ENCODE peak calls at places on chromosomes 13 and 19, in ten cellular contexts. L, I, H, D, Y, Q, B, P, S and M are unnamed samples.

GRCh38 chr19:51292971-51293370 is 18.5 kb upstream of the IGLON5 start:
- DNase-seq in L (no peak), I (no peak), H (no peak), D (no peak), Y (no peak), Q (no peak), B (no peak), P (no peak), S (no peak), M (no peak)

GRCh38 chr19:32252333-32252669 is 93.1 kb upstream of the ZNF507 start:
- DNase-seq in L (no peak), I (no peak), H (no peak), D (no peak), Y (no peak), Q (no peak), B (no peak), P (no peak), S (no peak), M (no peak)

GRCh38 chr13:114115191-114115671 is 17.2 kb downstream of the RASA3 start:
- DNase-seq in L (no peak), I (no peak), H (no peak), D (no peak), Y (no peak), Q (no peak), B (peak), P (peak), S (peak), M (peak)

GRCh38 chr19:18204394-18205179 is 745 bp upstream of the RAB3A start:
- DNase-seq in L (no peak), I (peak), H (no peak), D (peak), Y (peak), Q (peak), B (no peak), P (no peak), S (no peak), M (peak)

GRCh38 chr19:35760711-35761349 is 2.9 kb downstream of the PROSER3 start:
- DNase-seq in L (no peak), I (no peak), H (no peak), D (no peak), Y (no peak), Q (no peak), B (no peak), P (no peak), S (peak), M (no peak)

GRCh38 chr19:42512743-42513304 is 15.5 kb downstream of the CEACAM1 start:
- DNase-seq in L (no peak), I (no peak), H (peak), D (no peak), Y (no peak), Q (no peak), B (no peak), P (no peak), S (no peak), M (no peak)

GRCh38 chr13:34320084-34320483 is 502.1 kb downstream of the RFC3 start:
- DNase-seq in L (no peak), I (no peak), H (no peak), D (no peak), Y (no peak), Q (no peak), B (no peak), P (no peak), S (no peak), M (no peak)

GRCh38 chr19:34985249-34986022 is 14.7 kb upstream of the GRAMD1A start:
- DNase-seq in L (no peak), I (no peak), H (no peak), D (no peak), Y (no peak), Q (no peak), B (peak), P (peak), S (peak), M (no peak)

GRCh38 chr19:11288349-11288748 is 7.6 kb upstream of the TSPAN16 start:
- DNase-seq in L (no peak), I (no peak), H (no peak), D (no peak), Y (no peak), Q (no peak), B (no peak), P (peak), S (peak), M (no peak)

GRCh38 chr19:5078666-5079409 is 109.9 kb downstream of the KDM4B start:
- DNase-seq in L (no peak), I (no peak), H (no peak), D (peak), Y (no peak), Q (no peak), B (no peak), P (no peak), S (no peak), M (no peak)

GRCh38 chr13:48155850-48156249 is 60.9 kb upstream of the MED4 start:
- DNase-seq in L (no peak), I (no peak), H (no peak), D (no peak), Y (no peak), Q (peak), B (peak), P (peak), S (peak), M (no peak)

GRCh38 chr19:4369109-4369887 is 25.9 kb downstream of the MPND start:
- DNase-seq in L (no peak), I (no peak), H (no peak), D (no peak), Y (no peak), Q (no peak), B (no peak), P (no peak), S (peak), M (no peak)

GRCh38 chr19:35901854-35902661 is at the start of gene HCST:
- DNase-seq in L (no peak), I (no peak), H (no peak), D (no peak), Y (no peak), Q (no peak), B (peak), P (no peak), S (peak), M (peak)

GRCh38 chr13:73851104-73851503 is 283.1 kb downstream of the KLF12 start:
- DNase-seq in L (no peak), I (no peak), H (no peak), D (no peak), Y (no peak), Q (no peak), B (no peak), P (no peak), S (no peak), M (no peak)

GRCh38 chr13:37319041-37319443 is 213.6 kb upstream of the CSNK1A1L start:
- DNase-seq in L (no peak), I (no peak), H (no peak), D (no peak), Y (no peak), Q (no peak), B (peak), P (no peak), S (no peak), M (no peak)

GRCh38 chr13:20945952-20946383 is 43.4 kb upstream of the XPO4 start:
- DNase-seq in L (no peak), I (no peak), H (no peak), D (no peak), Y (no peak), Q (no peak), B (no peak), P (no peak), S (no peak), M (no peak)

GRCh38 chr19:56477429-56478338 is 539 bp upstream of the ZNF667 start:
- DNase-seq in L (peak), I (peak), H (peak), D (peak), Y (no peak), Q (peak), B (peak), P (peak), S (peak), M (peak)

GRCh38 chr13:77838271-77838670 is 80.4 kb downstream of the EDNRB start:
- DNase-seq in L (no peak), I (no peak), H (no peak), D (no peak), Y (no peak), Q (no peak), B (no peak), P (no peak), S (no peak), M (no peak)

GRCh38 chr13:89726690-89727435 is 1620.6 kb upstream of the MIR17HG start:
- DNase-seq in L (no peak), I (no peak), H (no peak), D (no peak), Y (no peak), Q (no peak), B (peak), P (peak), S (peak), M (no peak)